ENCODE peak calls at places on chromosomes 12 and 14, in nine cellular contexts. L is testis; J is astrocyte; N is left ventricle myocardium inferior; I is B cell; M is CD4-positive, alpha-beta T cell; B is heart left ventricle; G is fibroblast of pulmonary artery; Q is A673. Y is an unnamed sample.

GRCh38 chr12:107379852-107380567 is 286.7 kb upstream of the CRY1 start:
- DNase-seq in L (no peak), J (peak), N (no peak), I (no peak), M (no peak), B (no peak), G (no peak), Q (peak), Y (peak)

GRCh38 chr12:53060721-53061276 is 10.9 kb downstream of the TNS2 start:
- DNase-seq in L (peak), J (no peak), N (no peak), I (no peak), M (no peak), B (no peak), G (no peak), Q (no peak), Y (no peak)

GRCh38 chr14:93629636-93630035 is 158.6 kb downstream of the PRIMA1 start:
- DNase-seq in L (no peak), J (no peak), N (no peak), I (no peak), M (no peak), B (no peak), G (no peak), Q (no peak), Y (no peak)

GRCh38 chr12:12560587-12561304 is 1.9 kb downstream of the DUSP16 start:
- DNase-seq in L (peak), J (peak), N (no peak), I (peak), M (peak), B (no peak), G (peak), Q (peak), Y (peak)

GRCh38 chr14:94924189-94924588 is 154.3 kb upstream of the GSC start:
- DNase-seq in L (no peak), J (no peak), N (no peak), I (no peak), M (no peak), B (no peak), G (no peak), Q (no peak), Y (no peak)

GRCh38 chr12:45726594-45727300 is 2.8 kb upstream of the ARID2 start:
- DNase-seq in L (peak), J (peak), N (peak), I (peak), M (no peak), B (peak), G (peak), Q (peak), Y (peak)

GRCh38 chr12:47717443-47718193 is 7.7 kb downstream of the ENDOU start:
- DNase-seq in L (peak), J (peak), N (peak), I (peak), M (peak), B (peak), G (peak), Q (peak), Y (peak)

GRCh38 chr12:131098178-131098981 is 144.7 kb downstream of the ADGRD1 start:
- DNase-seq in L (peak), J (no peak), N (no peak), I (no peak), M (no peak), B (peak), G (no peak), Q (no peak), Y (no peak)

GRCh38 chr12:57158665-57159064 is 11.2 kb upstream of the LRP1-AS start:
- DNase-seq in L (no peak), J (no peak), N (no peak), I (no peak), M (no peak), B (no peak), G (no peak), Q (no peak), Y (no peak)

GRCh38 chr12:81439344-81439743 is 319.8 kb downstream of the PPFIA2 start:
- DNase-seq in L (no peak), J (no peak), N (no peak), I (no peak), M (no peak), B (no peak), G (no peak), Q (no peak), Y (no peak)

GRCh38 chr12:101181776-101182175 is 28.3 kb downstream of the SLC5A8 start:
- DNase-seq in L (no peak), J (peak), N (no peak), I (no peak), M (no peak), B (no peak), G (no peak), Q (peak), Y (no peak)

GRCh38 chr12:4855121-4855924 is 54.4 kb upstream of the KCNA1 start:
- DNase-seq in L (peak), J (peak), N (no peak), I (peak), M (peak), B (no peak), G (peak), Q (peak), Y (peak)

GRCh38 chr12:92185052-92185451 is 39.4 kb upstream of the BTG1 start:
- DNase-seq in L (no peak), J (no peak), N (no peak), I (no peak), M (no peak), B (no peak), G (no peak), Q (no peak), Y (no peak)

GRCh38 chr14:38065101-38065762 is 142.5 kb upstream of the SSTR1 start:
- DNase-seq in L (no peak), J (no peak), N (no peak), I (no peak), M (no peak), B (peak), G (no peak), Q (no peak), Y (peak)

GRCh38 chr14:92679246-92679645 is 69.2 kb downstream of the LGMN start:
- DNase-seq in L (no peak), J (no peak), N (no peak), I (no peak), M (no peak), B (peak), G (no peak), Q (no peak), Y (no peak)

GRCh38 chr12:27696293-27696652 is at the start of gene REP15:
- DNase-seq in L (no peak), J (no peak), N (no peak), I (no peak), M (no peak), B (no peak), G (no peak), Q (no peak), Y (no peak)

GRCh38 chr14:100806386-100806785 is 19.5 kb upstream of the MEG3 start:
- DNase-seq in L (no peak), J (no peak), N (no peak), I (no peak), M (no peak), B (peak), G (no peak), Q (no peak), Y (no peak)

GRCh38 chr14:101858791-101859537 is 97.5 kb downstream of the PPP2R5C start:
- DNase-seq in L (no peak), J (no peak), N (peak), I (no peak), M (no peak), B (no peak), G (no peak), Q (no peak), Y (no peak)

GRCh38 chr14:85762523-85762922 is 232.6 kb downstream of the FLRT2 start:
- DNase-seq in L (no peak), J (no peak), N (no peak), I (no peak), M (no peak), B (no peak), G (no peak), Q (peak), Y (no peak)

GRCh38 chr12:24554612-24555300 is 394.1 kb downstream of the BCAT1 start:
- DNase-seq in L (no peak), J (no peak), N (no peak), I (no peak), M (no peak), B (no peak), G (no peak), Q (peak), Y (no peak)

GRCh38 chr12:88833641-88834116 is 253.4 kb upstream of the KITLG start:
- DNase-seq in L (no peak), J (peak), N (no peak), I (no peak), M (no peak), B (no peak), G (no peak), Q (no peak), Y (peak)

GRCh38 chr12:26704684-26705475 is 128.1 kb downstream of the ITPR2 start:
- DNase-seq in L (peak), J (peak), N (no peak), I (no peak), M (no peak), B (no peak), G (peak), Q (peak), Y (peak)

GRCh38 chr12:55068416-55069010 is 48.7 kb downstream of the NEUROD4 start:
- DNase-seq in L (peak), J (peak), N (no peak), I (peak), M (no peak), B (no peak), G (peak), Q (peak), Y (peak)

GRCh38 chr12:55073043-55074022 is 52.9 kb upstream of the OR9K2 start:
- DNase-seq in L (peak), J (peak), N (peak), I (peak), M (peak), B (peak), G (peak), Q (peak), Y (peak)

GRCh38 chr12:55074771-55075170 is 51.4 kb upstream of the OR9K2 start:
- DNase-seq in L (no peak), J (no peak), N (no peak), I (no peak), M (no peak), B (no peak), G (no peak), Q (no peak), Y (no peak)

GRCh38 chr12:55067701-55068100 is 47.9 kb downstream of the NEUROD4 start:
- DNase-seq in L (no peak), J (no peak), N (no peak), I (no peak), M (no peak), B (no peak), G (no peak), Q (no peak), Y (no peak)

GRCh38 chr12:55072093-55072492 is 52.3 kb downstream of the NEUROD4 start:
- DNase-seq in L (peak), J (no peak), N (peak), I (peak), M (peak), B (peak), G (peak), Q (peak), Y (peak)
- TF ChIP-seq CTCF in L (no peak), J (peak), N (peak), I (peak), M (peak), B (peak), G (peak), Q (peak), Y (peak)

GRCh38 chr12:75606146-75606545 is 94.7 kb upstream of the KRR1 start:
- DNase-seq in L (no peak), J (no peak), N (no peak), I (no peak), M (no peak), B (no peak), G (peak), Q (no peak), Y (no peak)

GRCh38 chr12:75613981-75614380 is 102.6 kb upstream of the KRR1 start:
- DNase-seq in L (no peak), J (peak), N (no peak), I (no peak), M (no peak), B (no peak), G (peak), Q (no peak), Y (no peak)

GRCh38 chr12:75606921-75607320 is 95.5 kb upstream of the KRR1 start:
- DNase-seq in L (no peak), J (no peak), N (no peak), I (no peak), M (no peak), B (no peak), G (no peak), Q (no peak), Y (no peak)

DNA sequence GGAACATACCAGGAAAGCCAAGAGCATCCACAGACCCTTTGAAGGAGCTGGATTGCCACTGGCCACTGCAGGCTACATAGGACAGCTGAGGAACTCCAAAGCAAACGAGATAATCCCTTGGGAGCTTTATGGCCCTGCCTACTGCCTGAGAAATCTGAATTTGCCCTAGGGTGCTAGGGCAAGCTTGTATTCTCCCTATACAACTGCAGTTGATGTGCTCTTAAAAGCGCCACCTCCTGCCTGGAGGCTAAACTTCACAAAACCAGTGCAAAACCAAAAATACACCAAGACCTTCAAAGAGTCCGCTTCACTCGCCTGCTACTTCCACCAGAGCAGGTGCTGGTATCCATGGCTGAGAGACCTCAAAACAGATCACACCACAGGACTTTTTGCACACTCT is 99.6 kb upstream of the KRR1 start:
- DNase-seq in L (no peak), J (no peak), N (no peak), I (no peak), M (no peak), B (no peak), G (no peak), Q (peak), Y (no peak)
- TF ChIP-seq CTCF in L (no peak), J (no peak), N (no peak), I (no peak), M (no peak), B (no peak), G (no peak), Q (peak), Y (no peak)

GRCh38 chr12:15428632-15429031 is 106.3 kb downstream of the PTPRO start:
- DNase-seq in L (no peak), J (no peak), N (no peak), I (no peak), M (no peak), B (no peak), G (peak), Q (no peak), Y (no peak)
- TF ChIP-seq CTCF in L (no peak), J (no peak), N (no peak), I (no peak), M (no peak), B (no peak), G (peak), Q (no peak), Y (no peak)

DNA sequence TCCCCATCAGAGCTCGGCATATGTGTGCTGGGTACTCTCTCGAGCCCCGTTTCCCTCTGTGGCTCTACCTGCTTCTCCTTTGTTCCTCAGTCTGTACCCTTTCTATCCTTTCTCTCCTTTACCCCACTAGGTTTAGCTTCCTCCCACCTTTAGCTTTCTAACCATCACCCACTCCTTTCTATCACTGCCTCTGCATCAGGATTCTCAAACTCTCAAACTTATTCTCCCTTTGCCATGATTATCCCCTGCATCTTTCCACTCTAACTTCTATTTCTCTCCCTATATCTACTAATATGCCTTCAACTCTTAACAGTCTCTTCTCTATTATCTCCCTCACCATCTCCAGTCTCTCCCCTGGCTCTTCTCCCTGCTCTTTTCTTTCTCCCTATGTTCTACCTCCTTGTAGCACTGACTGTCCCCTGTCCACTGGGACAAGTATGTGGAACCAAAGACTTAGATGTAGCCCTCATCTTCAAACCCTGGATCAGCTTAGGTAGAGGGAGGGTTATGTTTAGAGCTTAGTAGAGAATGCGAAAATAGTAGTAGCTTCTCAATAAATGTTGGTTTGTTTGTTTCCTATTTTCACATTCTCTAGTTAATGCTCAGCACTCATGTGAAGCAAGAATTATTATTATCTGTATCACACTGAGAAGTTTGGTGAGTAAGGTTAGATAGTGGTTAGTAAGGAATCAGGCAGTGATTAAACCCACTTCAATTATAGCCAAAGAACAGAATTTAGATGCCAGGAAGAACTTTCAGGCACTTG is 3.4 kb downstream of the GDF11 start:
- DNase-seq in L (no peak), J (peak), N (no peak), I (no peak), M (no peak), B (no peak), G (no peak), Q (no peak), Y (no peak)
- TF ChIP-seq CTCF in L (no peak), J (no peak), N (no peak), I (no peak), M (no peak), B (no peak), G (no peak), Q (no peak), Y (no peak)

GRCh38 chr12:118436002-118436724 is 59.8 kb downstream of the SUDS3 start:
- DNase-seq in L (no peak), J (no peak), N (no peak), I (no peak), M (no peak), B (no peak), G (no peak), Q (peak), Y (peak)
- TF ChIP-seq CTCF in L (no peak), J (no peak), N (peak), I (no peak), M (no peak), B (peak), G (no peak), Q (peak), Y (peak)